ENCODE peak calls at places on chromosomes 2 and 18, in ten cellular contexts. One of them, this sample, is unnamed.

GRCh38 chr2:231203087-231203486 is 4.7 kb downstream of the ARMC9 start:
- DNase-seq in aorta: no peak
- DNase-seq in SJSA1: no peak
- DNase-seq in body of pancreas: no peak
- DNase-seq in astrocyte: no peak
- DNase-seq in cardiac muscle cell: no peak
- DNase-seq in CD8-positive, alpha-beta memory T cell: no peak
- DNase-seq in PC-9: no peak
- DNase-seq in CD8-positive, alpha-beta T cell: no peak
- DNase-seq in neural progenitor cell: no peak
- DNase-seq in this sample: no peak

GRCh38 chr18:4172491-4172890 is 282.6 kb downstream of the DLGAP1 start:
- DNase-seq in CD8-positive, alpha-beta T cell: no peak
- DNase-seq in cardiac muscle cell: no peak
- DNase-seq in neural progenitor cell: no peak
- DNase-seq in SJSA1: no peak
- DNase-seq in CD8-positive, alpha-beta memory T cell: no peak
- DNase-seq in astrocyte: no peak
- DNase-seq in aorta: no peak
- DNase-seq in body of pancreas: no peak
- DNase-seq in PC-9: no peak
- DNase-seq in this sample: no peak

GRCh38 chr2:20625920-20626697 is 24.8 kb downstream of the HS1BP3 start:
- DNase-seq in aorta: peak; percentile 74
- DNase-seq in SJSA1: no peak
- DNase-seq in cardiac muscle cell: no peak
- DNase-seq in CD8-positive, alpha-beta T cell: no peak
- DNase-seq in astrocyte: no peak
- DNase-seq in PC-9: no peak
- DNase-seq in neural progenitor cell: no peak
- DNase-seq in CD8-positive, alpha-beta memory T cell: no peak
- DNase-seq in body of pancreas: no peak
- DNase-seq in this sample: no peak

GRCh38 chr2:200578778-200579177 is 7.0 kb upstream of the AOX1 start:
- DNase-seq in cardiac muscle cell: peak; percentile 61
- DNase-seq in astrocyte: no peak
- DNase-seq in aorta: no peak
- DNase-seq in neural progenitor cell: no peak
- DNase-seq in SJSA1: no peak
- DNase-seq in body of pancreas: no peak
- DNase-seq in PC-9: peak; percentile 6
- DNase-seq in CD8-positive, alpha-beta T cell: no peak
- DNase-seq in CD8-positive, alpha-beta memory T cell: no peak
- DNase-seq in this sample: peak; percentile 45

GRCh38 chr2:148876589-148877402 is 1.8 kb downstream of the KIF5C start:
- DNase-seq in PC-9: no peak
- DNase-seq in CD8-positive, alpha-beta T cell: peak; percentile 60
- DNase-seq in aorta: no peak
- DNase-seq in body of pancreas: peak; percentile 26
- DNase-seq in neural progenitor cell: peak; percentile 95
- DNase-seq in CD8-positive, alpha-beta memory T cell: peak; percentile 68
- DNase-seq in cardiac muscle cell: no peak
- DNase-seq in SJSA1: no peak
- DNase-seq in astrocyte: no peak
- DNase-seq in this sample: no peak

GRCh38 chr18:36636237-36636792 is 192.5 kb downstream of the TPGS2 start:
- DNase-seq in body of pancreas: no peak
- DNase-seq in CD8-positive, alpha-beta T cell: no peak
- DNase-seq in PC-9: no peak
- DNase-seq in astrocyte: peak; percentile 25
- DNase-seq in aorta: no peak
- DNase-seq in CD8-positive, alpha-beta memory T cell: no peak
- DNase-seq in neural progenitor cell: no peak
- DNase-seq in SJSA1: no peak
- DNase-seq in cardiac muscle cell: no peak
- DNase-seq in this sample: no peak

GRCh38 chr2:237097911-237098702 is 12.4 kb downstream of the COPS8 start:
- DNase-seq in body of pancreas: no peak
- DNase-seq in cardiac muscle cell: peak; percentile 91
- DNase-seq in CD8-positive, alpha-beta memory T cell: no peak
- DNase-seq in CD8-positive, alpha-beta T cell: no peak
- DNase-seq in SJSA1: peak; percentile 75
- DNase-seq in aorta: no peak
- DNase-seq in neural progenitor cell: no peak
- DNase-seq in astrocyte: peak; percentile 83
- DNase-seq in PC-9: no peak
- DNase-seq in this sample: no peak

GRCh38 chr2:155223781-155224406 is 525.4 kb downstream of the KCNJ3 start:
- DNase-seq in astrocyte: no peak
- DNase-seq in neural progenitor cell: peak; percentile 26
- DNase-seq in cardiac muscle cell: no peak
- DNase-seq in aorta: no peak
- DNase-seq in PC-9: no peak
- DNase-seq in CD8-positive, alpha-beta T cell: no peak
- DNase-seq in SJSA1: no peak
- DNase-seq in CD8-positive, alpha-beta memory T cell: no peak
- DNase-seq in body of pancreas: no peak
- DNase-seq in this sample: no peak

GRCh38 chr18:7749510-7749981 is 182.4 kb downstream of the PTPRM start:
- DNase-seq in aorta: no peak
- DNase-seq in CD8-positive, alpha-beta memory T cell: no peak
- DNase-seq in CD8-positive, alpha-beta T cell: no peak
- DNase-seq in PC-9: no peak
- DNase-seq in astrocyte: peak; percentile 87
- DNase-seq in cardiac muscle cell: peak; percentile 76
- DNase-seq in neural progenitor cell: no peak
- DNase-seq in SJSA1: no peak
- DNase-seq in body of pancreas: no peak
- DNase-seq in this sample: no peak

DNA sequence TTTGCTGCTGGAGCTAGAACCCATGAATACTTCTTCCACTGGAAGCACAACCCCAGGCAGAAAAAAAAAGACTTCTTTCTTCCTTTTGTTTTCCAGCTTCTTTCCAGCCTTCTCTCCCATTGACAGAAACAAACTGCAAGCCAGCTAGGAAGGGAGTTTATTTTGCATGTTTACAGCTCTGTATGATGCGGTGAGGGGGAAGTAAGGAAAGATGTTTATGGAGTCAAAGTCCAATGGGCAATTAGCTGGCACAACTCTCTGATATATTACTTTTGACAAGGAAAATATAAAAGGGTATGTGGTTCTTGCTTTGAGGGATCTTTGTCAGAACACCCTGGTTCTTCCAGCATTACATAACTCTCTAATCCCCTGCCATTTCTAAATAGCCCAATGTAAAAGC is 9.4 kb upstream of the NMS start:
- DNase-seq in PC-9: no peak
- DNase-seq in CD8-positive, alpha-beta T cell: no peak
- DNase-seq in cardiac muscle cell: no peak
- DNase-seq in body of pancreas: no peak
- DNase-seq in neural progenitor cell: no peak
- DNase-seq in astrocyte: no peak
- DNase-seq in SJSA1: no peak
- DNase-seq in CD8-positive, alpha-beta memory T cell: no peak
- DNase-seq in aorta: no peak
- DNase-seq in this sample: no peak
- H3K9me3 ChIP-seq in PC-9: peaks cover 11% of the 10 kb centered on the region
- H3K9me3 ChIP-seq in CD8-positive, alpha-beta T cell: no peaks in the 10 kb centered on the region
- H3K9me3 ChIP-seq in cardiac muscle cell: no peaks in the 10 kb centered on the region
- H3K9me3 ChIP-seq in body of pancreas: no peaks in the 10 kb centered on the region
- H3K9me3 ChIP-seq in neural progenitor cell: peaks cover 19% of the 10 kb centered on the region
- H3K9me3 ChIP-seq in astrocyte: no peaks in the 10 kb centered on the region
- H3K9me3 ChIP-seq in SJSA1: no peaks in the 10 kb centered on the region
- H3K9me3 ChIP-seq in CD8-positive, alpha-beta memory T cell: no peaks in the 10 kb centered on the region
- H3K9me3 ChIP-seq in aorta: no peaks in the 10 kb centered on the region
- H3K9me3 ChIP-seq in this sample: peaks cover 3% of the 10 kb centered on the region

GRCh38 chr18:47932170-47932569 is 1.7 kb upstream of the SMAD2 start:
- DNase-seq in CD8-positive, alpha-beta memory T cell: no peak
- DNase-seq in CD8-positive, alpha-beta T cell: no peak
- DNase-seq in neural progenitor cell: no peak
- DNase-seq in cardiac muscle cell: no peak
- DNase-seq in astrocyte: no peak
- DNase-seq in body of pancreas: no peak
- DNase-seq in aorta: no peak
- DNase-seq in PC-9: no peak
- DNase-seq in SJSA1: no peak
- DNase-seq in this sample: no peak
- H3K4me3 ChIP-seq in CD8-positive, alpha-beta memory T cell: peak overlapping the region; percentile 55
- H3K4me3 ChIP-seq in CD8-positive, alpha-beta T cell: no peak overlapping the region
- H3K4me3 ChIP-seq in neural progenitor cell: peak overlapping the region; percentile 99
- H3K4me3 ChIP-seq in cardiac muscle cell: no peak overlapping the region
- H3K4me3 ChIP-seq in astrocyte: no peak overlapping the region
- H3K4me3 ChIP-seq in body of pancreas: no peak overlapping the region
- H3K4me3 ChIP-seq in aorta: no peak overlapping the region
- H3K4me3 ChIP-seq in PC-9: peak overlapping the region; percentile 68
- H3K4me3 ChIP-seq in SJSA1: no peak overlapping the region
- H3K4me3 ChIP-seq in this sample: peak overlapping the region; percentile 79

GRCh38 chr18:13661051-13661778 is 65.1 kb downstream of the FAM210A start:
- DNase-seq in aorta: no peak
- DNase-seq in SJSA1: no peak
- DNase-seq in CD8-positive, alpha-beta T cell: no peak
- DNase-seq in PC-9: no peak
- DNase-seq in body of pancreas: no peak
- DNase-seq in astrocyte: no peak
- DNase-seq in CD8-positive, alpha-beta memory T cell: no peak
- DNase-seq in neural progenitor cell: no peak
- DNase-seq in cardiac muscle cell: no peak
- DNase-seq in this sample: no peak

GRCh38 chr18:13658444-13659204 is 67.7 kb downstream of the FAM210A start:
- DNase-seq in neural progenitor cell: no peak
- DNase-seq in body of pancreas: no peak
- DNase-seq in SJSA1: no peak
- DNase-seq in aorta: no peak
- DNase-seq in CD8-positive, alpha-beta memory T cell: no peak
- DNase-seq in PC-9: no peak
- DNase-seq in CD8-positive, alpha-beta T cell: no peak
- DNase-seq in cardiac muscle cell: no peak
- DNase-seq in astrocyte: no peak
- DNase-seq in this sample: no peak

GRCh38 chr18:13661779-13662271 is 64.5 kb downstream of the FAM210A start:
- DNase-seq in cardiac muscle cell: peak; percentile 4
- DNase-seq in SJSA1: no peak
- DNase-seq in aorta: no peak
- DNase-seq in astrocyte: no peak
- DNase-seq in PC-9: no peak
- DNase-seq in neural progenitor cell: no peak
- DNase-seq in CD8-positive, alpha-beta T cell: no peak
- DNase-seq in CD8-positive, alpha-beta memory T cell: no peak
- DNase-seq in body of pancreas: no peak
- DNase-seq in this sample: no peak

GRCh38 chr18:13657974-13658373 is 68.4 kb downstream of the FAM210A start:
- DNase-seq in body of pancreas: no peak
- DNase-seq in CD8-positive, alpha-beta T cell: no peak
- DNase-seq in neural progenitor cell: no peak
- DNase-seq in PC-9: no peak
- DNase-seq in SJSA1: no peak
- DNase-seq in cardiac muscle cell: no peak
- DNase-seq in astrocyte: no peak
- DNase-seq in aorta: no peak
- DNase-seq in CD8-positive, alpha-beta memory T cell: no peak
- DNase-seq in this sample: no peak

DNA sequence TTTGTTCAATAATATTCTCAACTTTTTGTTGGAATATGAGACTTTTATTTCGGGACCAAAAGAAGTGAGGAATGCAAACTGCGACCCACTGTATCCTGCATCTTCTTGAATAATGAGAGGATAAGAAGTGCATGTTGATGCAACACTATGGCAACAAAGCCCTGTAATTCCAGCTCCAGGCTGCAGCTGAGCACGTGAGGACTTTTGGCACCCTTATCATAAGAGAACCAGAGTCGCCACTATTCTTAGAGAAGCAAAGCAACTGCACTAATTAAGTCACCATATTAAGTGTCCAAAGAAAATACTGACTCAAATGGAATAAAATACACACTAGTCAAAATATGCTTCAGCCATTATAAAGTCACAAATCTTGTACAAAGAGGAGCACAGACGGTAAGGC is 65.8 kb downstream of the FAM210A start:
- DNase-seq in astrocyte: no peak
- DNase-seq in CD8-positive, alpha-beta T cell: no peak
- DNase-seq in cardiac muscle cell: peak; percentile 75
- DNase-seq in SJSA1: no peak
- DNase-seq in aorta: no peak
- DNase-seq in body of pancreas: no peak
- DNase-seq in PC-9: no peak
- DNase-seq in neural progenitor cell: no peak
- DNase-seq in CD8-positive, alpha-beta memory T cell: no peak
- DNase-seq in this sample: no peak
- H3K4me1 ChIP-seq in astrocyte: no peaks in the 10 kb centered on the region
- H3K4me1 ChIP-seq in CD8-positive, alpha-beta T cell: no peaks in the 10 kb centered on the region
- H3K4me1 ChIP-seq in cardiac muscle cell: peaks cover 32% of the 10 kb centered on the region
- H3K4me1 ChIP-seq in SJSA1: no peaks in the 10 kb centered on the region
- H3K4me1 ChIP-seq in aorta: peaks cover 5% of the 10 kb centered on the region
- H3K4me1 ChIP-seq in body of pancreas: no peaks in the 10 kb centered on the region
- H3K4me1 ChIP-seq in PC-9: no peaks in the 10 kb centered on the region
- H3K4me1 ChIP-seq in neural progenitor cell: no peaks in the 10 kb centered on the region
- H3K4me1 ChIP-seq in CD8-positive, alpha-beta memory T cell: no peaks in the 10 kb centered on the region
- H3K4me1 ChIP-seq in this sample: no peaks in the 10 kb centered on the region

DNA sequence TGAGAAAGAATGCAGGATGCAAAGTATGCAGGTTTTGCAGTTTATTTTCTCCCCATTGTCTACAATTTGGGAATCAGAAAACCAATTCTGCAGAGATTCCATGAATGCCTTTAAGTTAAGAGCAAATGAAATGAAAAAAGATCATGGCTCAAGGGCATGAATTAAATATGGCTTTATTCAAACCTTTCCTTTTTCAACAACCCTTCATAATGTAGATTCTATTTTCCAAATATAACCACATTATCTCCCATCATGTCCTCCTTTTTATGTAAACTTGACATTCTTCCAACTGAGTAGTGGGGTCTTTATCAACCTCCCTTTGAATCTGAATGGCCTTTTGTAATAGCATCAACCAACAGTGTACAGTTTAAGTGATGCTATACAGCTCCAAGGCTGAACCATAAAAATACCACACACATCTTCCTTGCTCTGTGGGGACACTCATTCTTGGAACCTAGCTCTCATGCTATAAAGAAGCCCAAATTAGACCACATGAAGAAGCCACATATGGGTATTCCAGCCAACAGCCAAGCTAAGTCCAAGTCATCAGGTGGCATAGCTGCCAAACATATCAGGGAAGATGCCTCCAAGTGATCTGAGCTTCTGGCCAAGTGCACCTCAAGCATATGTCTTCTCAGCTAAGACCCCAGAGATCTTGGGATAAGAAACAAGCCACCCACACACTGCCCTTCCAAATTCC is 49.7 kb downstream of the PIAS2 start:
- DNase-seq in cardiac muscle cell: no peak
- DNase-seq in astrocyte: no peak
- DNase-seq in neural progenitor cell: no peak
- DNase-seq in SJSA1: no peak
- DNase-seq in CD8-positive, alpha-beta T cell: no peak
- DNase-seq in PC-9: no peak
- DNase-seq in CD8-positive, alpha-beta memory T cell: no peak
- DNase-seq in body of pancreas: no peak
- DNase-seq in aorta: no peak
- DNase-seq in this sample: no peak
- H3K9me3 ChIP-seq in cardiac muscle cell: no peaks in the 10 kb centered on the region
- H3K9me3 ChIP-seq in astrocyte: peaks cover 9% of the 10 kb centered on the region
- H3K9me3 ChIP-seq in neural progenitor cell: no peaks in the 10 kb centered on the region
- H3K9me3 ChIP-seq in SJSA1: peaks cover 3% of the 10 kb centered on the region
- H3K9me3 ChIP-seq in CD8-positive, alpha-beta T cell: peaks cover 6% of the 10 kb centered on the region
- H3K9me3 ChIP-seq in PC-9: no peaks in the 10 kb centered on the region
- H3K9me3 ChIP-seq in CD8-positive, alpha-beta memory T cell: no peaks in the 10 kb centered on the region
- H3K9me3 ChIP-seq in body of pancreas: no peaks in the 10 kb centered on the region
- H3K9me3 ChIP-seq in aorta: peaks cover 3% of the 10 kb centered on the region
- H3K9me3 ChIP-seq in this sample: no peaks in the 10 kb centered on the region